ENCODE peak calls at places on chromosome 14, in four cellular contexts. A, K, H and T are unnamed samples.

GRCh38 chr14:81535399-81536124 is 1.9 kb upstream of the SEL1L start:
- DNase-seq in K (no peak), H (no peak), A (no peak), T (no peak)

GRCh38 chr14:88245321-88245720 is 77.7 kb downstream of the KCNK10 start:
- DNase-seq in A (no peak), H (no peak), K (no peak), T (no peak)

GRCh38 chr14:101153691-101154090 is 250.2 kb upstream of the RTL1 start:
- DNase-seq in A (no peak), K (no peak), H (no peak), T (no peak)

GRCh38 chr14:99568567-99569560 is 35.1 kb downstream of the CCDC85C start:
- DNase-seq in A (no peak), H (no peak), K (peak), T (no peak)

GRCh38 chr14:68450391-68451120 is 342.3 kb downstream of the ZFP36L1 start:
- DNase-seq in K (no peak), H (no peak), A (no peak), T (no peak)

GRCh38 chr14:59126714-59127436 is 61.6 kb upstream of the DAAM1 start:
- DNase-seq in H (no peak), A (peak), K (no peak), T (no peak)

GRCh38 chr14:77140343-77140936 is 1.2 kb downstream of the ZDHHC22 start:
- DNase-seq in K (no peak), A (no peak), H (no peak), T (no peak)

GRCh38 chr14:22819191-22819988 is 4.2 kb upstream of the SLC7A7 start:
- DNase-seq in K (peak), A (peak), H (no peak), T (no peak)

GRCh38 chr14:74973003-74973614 is 17.7 kb upstream of the PGF start:
- DNase-seq in H (no peak), K (no peak), A (peak), T (peak)

GRCh38 chr14:87966816-87967215 is 26.2 kb downstream of the GALC start:
- DNase-seq in H (no peak), K (no peak), A (no peak), T (no peak)

GRCh38 chr14:89750206-89750867 is 204.2 kb downstream of the EFCAB11 start:
- DNase-seq in A (no peak), K (no peak), H (no peak), T (no peak)

GRCh38 chr14:90061849-90062794 is at the start of gene KCNK13:
- DNase-seq in A (no peak), K (no peak), H (peak), T (no peak)